ENCODE peak calls at places on chromosomes 13 and 19, in six cellular contexts. P is ovary, H is stomach, O is astrocyte, E is psoas muscle, K is left ventricle myocardium inferior. B is an unnamed sample.

GRCh38 chr13:48009298-48009697 is 8.2 kb upstream of the SUCLA2 start:
- DNase-seq in P (no peak), E (no peak), O (peak; percentile 66), H (no peak), K (no peak), B (no peak)

GRCh38 chr19:3142292-3142670 is 6.4 kb downstream of the GNA15 start:
- DNase-seq in E (no peak), P (no peak), K (no peak), H (no peak), O (peak; percentile 67), B (no peak)

GRCh38 chr13:99969934-99970760 is 1.4 kb downstream of the ZIC5 start:
- DNase-seq in H (no peak), K (no peak), E (no peak), O (no peak), P (no peak), B (no peak)

GRCh38 chr19:33339750-33340029 is 33.8 kb upstream of the CEBPG start:
- DNase-seq in E (no peak), K (no peak), H (no peak), P (no peak), O (no peak), B (no peak)

GRCh38 chr13:87810391-87810801 is 139.2 kb downstream of the SLITRK5 start:
- DNase-seq in H (no peak), O (no peak), E (no peak), P (no peak), K (no peak), B (no peak)

GRCh38 chr19:55370305-55370988 is at the start of gene IL11:
- DNase-seq in H (no peak), P (no peak), E (no peak), O (peak; percentile 57), K (no peak), B (no peak)

GRCh38 chr13:79765331-79765730 is 284.4 kb downstream of the NDFIP2 start:
- DNase-seq in O (no peak), P (no peak), E (no peak), K (no peak), H (no peak), B (no peak)

GRCh38 chr19:20423381-20424207 is 142.0 kb downstream of the ZNF737 start:
- DNase-seq in P (peak; percentile 42), K (peak; percentile 54), O (peak; percentile 59), E (peak; percentile 47), H (peak; percentile 56), B (peak; percentile 57)

GRCh38 chr13:114110091-114110829 is 22.2 kb downstream of the RASA3 start:
- DNase-seq in K (no peak), P (no peak), H (peak; percentile 47), O (no peak), E (peak; percentile 51), B (no peak)

GRCh38 chr19:1089891-1090290 is 5.3 kb downstream of the POLR2E start:
- DNase-seq in K (no peak), H (no peak), E (no peak), P (no peak), O (no peak), B (no peak)
- H3K36me3 ChIP-seq in K (peaks cover 54% of the 10 kb centered on the region), H (peaks cover 40% of the 10 kb centered on the region), E (peaks cover 3% of the 10 kb centered on the region), P (no peaks in the 10 kb centered on the region), O (peaks cover 2% of the 10 kb centered on the region), B (no peaks in the 10 kb centered on the region)

GRCh38 chr13:39524795-39525194 is 78.2 kb downstream of the LHFPL6 start:
- DNase-seq in O (no peak), P (no peak), H (no peak), E (no peak), K (no peak), B (no peak)

GRCh38 chr13:39526499-39526898 is 76.5 kb downstream of the LHFPL6 start:
- DNase-seq in H (no peak), P (no peak), K (no peak), O (no peak), E (no peak), B (no peak)

GRCh38 chr13:39527961-39528720 is 74.9 kb downstream of the LHFPL6 start:
- DNase-seq in P (no peak), E (peak; percentile 27), H (no peak), O (peak; percentile 95), K (no peak), B (no peak)

GRCh38 chr13:39530996-39531395 is 72.0 kb downstream of the LHFPL6 start:
- DNase-seq in P (no peak), H (no peak), O (no peak), E (no peak), K (no peak), B (no peak)

GRCh38 chr13:39527301-39527700 is 75.7 kb downstream of the LHFPL6 start:
- DNase-seq in H (no peak), O (no peak), K (no peak), E (no peak), P (no peak), B (no peak)
- H3K4me1 ChIP-seq in H (peaks cover 19% of the 10 kb centered on the region), O (peaks cover 28% of the 10 kb centered on the region), K (peaks cover 92% of the 10 kb centered on the region), E (no peaks in the 10 kb centered on the region), P (peaks cover 5% of the 10 kb centered on the region), B (peaks cover 84% of the 10 kb centered on the region)

GRCh38 chr19:678791-679388 is 2.7 kb downstream of the FSTL3 start:
- DNase-seq in P (no peak), O (no peak), E (no peak), K (no peak), H (no peak), B (no peak)
- H3K4me3 ChIP-seq in P (no peak overlapping the region), O (peak overlapping the region; percentile 56), E (peak overlapping the region; percentile 82), K (peak overlapping the region; percentile 90), H (peak overlapping the region; percentile 94), B (peak overlapping the region; percentile 68)

DNA sequence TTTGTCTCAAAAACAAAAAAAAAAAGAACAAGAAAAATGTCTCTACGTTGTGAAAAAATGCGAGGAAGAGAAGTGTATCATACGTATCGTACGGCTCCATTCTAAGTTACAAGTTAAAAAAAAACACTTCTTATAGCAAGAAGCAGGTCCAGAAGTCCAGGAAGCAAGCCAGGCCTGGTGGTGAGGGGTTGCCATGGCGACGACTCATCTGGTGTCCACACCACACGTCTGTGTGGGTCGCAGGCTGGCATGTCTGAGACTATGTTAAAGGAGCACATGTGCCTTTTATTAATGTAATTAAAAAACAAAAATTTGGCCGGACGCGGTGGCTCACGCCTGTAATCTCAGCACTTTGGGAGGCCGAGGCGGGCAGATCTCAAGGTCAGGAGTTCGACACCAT is 5.9 kb downstream of the MED16 start:
- DNase-seq in K (no peak), H (no peak), E (no peak), P (no peak), O (peak; percentile 64), B (no peak)
- H3K36me3 ChIP-seq in K (peaks cover 73% of the 10 kb centered on the region), H (peaks cover 44% of the 10 kb centered on the region), E (peaks cover 9% of the 10 kb centered on the region), P (no peaks in the 10 kb centered on the region), O (peaks cover 3% of the 10 kb centered on the region), B (peaks cover 74% of the 10 kb centered on the region)

DNA sequence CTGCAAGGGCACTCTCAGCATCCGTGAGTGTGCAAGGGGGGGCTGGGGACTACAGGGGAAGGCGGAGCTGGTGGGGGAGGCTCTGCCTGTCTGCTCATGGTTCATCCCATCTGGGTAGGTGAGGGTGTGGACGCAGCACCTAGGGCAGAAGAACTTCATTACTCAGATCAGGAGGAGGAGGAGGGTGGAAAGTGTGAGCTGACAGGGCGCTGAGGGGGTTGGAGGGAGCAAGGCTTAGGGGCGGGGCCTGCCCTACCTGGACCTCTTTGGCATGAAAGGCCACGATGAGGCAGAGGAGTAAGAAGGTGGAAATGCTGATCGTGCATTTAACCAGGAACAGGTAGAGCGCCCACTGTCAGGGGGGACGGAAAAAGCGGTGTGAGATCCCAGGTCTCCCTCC is 4.5 kb downstream of the KCNN4 start:
- DNase-seq in P (no peak), E (no peak), O (no peak), K (no peak), H (no peak), B (no peak)
- H3K4me1 ChIP-seq in P (peaks cover 8% of the 10 kb centered on the region), E (peaks cover 4% of the 10 kb centered on the region), O (peaks cover 35% of the 10 kb centered on the region), K (peaks cover 24% of the 10 kb centered on the region), H (peaks cover 79% of the 10 kb centered on the region), B (peaks cover 5% of the 10 kb centered on the region)

GRCh38 chr19:13963603-13964105 is 11.3 kb downstream of the DCAF15 start:
- DNase-seq in O (no peak), E (no peak), H (no peak), K (no peak), P (no peak), B (no peak)

GRCh38 chr19:13964776-13965175 is 12.5 kb downstream of the DCAF15 start:
- DNase-seq in K (no peak), P (no peak), O (peak; percentile 25), E (no peak), H (no peak), B (no peak)

GRCh38 chr19:13960863-13961784 is 8.8 kb downstream of the DCAF15 start:
- DNase-seq in O (no peak), E (no peak), K (no peak), P (no peak), H (no peak), B (no peak)

GRCh38 chr19:13961826-13962737 is 9.8 kb downstream of the DCAF15 start:
- DNase-seq in E (no peak), O (no peak), K (no peak), P (no peak), H (no peak), B (no peak)

DNA sequence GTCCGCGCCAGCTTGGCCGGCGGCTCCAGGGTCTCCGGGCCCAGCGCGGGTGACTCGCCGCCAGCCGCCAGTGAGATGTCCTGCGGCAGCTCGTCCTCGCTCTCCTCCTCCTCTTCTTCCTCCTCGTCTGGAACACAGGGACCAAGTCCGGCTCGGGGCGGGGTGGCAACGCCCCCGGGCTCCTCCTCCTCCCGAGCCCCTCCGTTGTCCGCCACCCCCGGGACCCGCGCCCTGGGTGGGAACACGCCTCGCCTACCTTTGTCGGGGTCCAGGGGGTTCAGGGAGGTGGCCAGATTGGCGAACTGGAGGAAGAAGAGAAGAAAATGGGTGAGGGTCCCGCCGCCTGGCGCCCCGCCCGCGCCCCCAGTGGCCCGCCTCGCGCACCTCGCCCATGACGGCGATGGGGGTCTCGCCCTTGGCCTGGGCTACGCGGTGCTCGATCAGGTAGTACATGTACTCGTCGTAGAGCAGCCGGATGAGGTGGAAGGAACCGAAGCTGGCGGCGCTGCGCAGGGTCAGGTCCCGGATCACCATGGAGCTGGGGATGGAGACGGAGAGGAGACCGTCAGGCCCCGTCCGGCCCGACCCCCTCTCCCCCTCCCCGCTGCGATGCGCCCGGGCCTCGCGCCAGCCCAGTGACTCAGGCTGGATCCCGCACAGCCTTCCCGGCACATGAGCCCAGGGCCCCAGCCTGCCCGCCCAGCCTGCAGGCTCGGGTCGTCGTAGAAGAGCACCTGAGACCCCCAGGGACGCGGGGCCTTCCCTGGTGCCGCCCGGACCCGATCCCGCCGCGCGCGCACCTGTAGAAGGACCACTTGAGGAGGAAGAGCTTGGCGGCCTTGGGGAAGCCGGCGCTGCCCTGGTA is 10.7 kb downstream of the DCAF15 start:
- DNase-seq in E (no peak), P (peak; percentile 44), K (no peak), O (peak; percentile 30), H (no peak), B (no peak)
- H3K4me3 ChIP-seq in E (no peak overlapping the region), P (peak overlapping the region; percentile 17), K (peak overlapping the region; percentile 24), O (no peak overlapping the region), H (peak overlapping the region; percentile 31), B (peak overlapping the region; percentile 8)

GRCh38 chr19:47100290-47100689 is 13.3 kb downstream of the ZC3H4 start:
- DNase-seq in H (no peak), K (no peak), E (no peak), O (no peak), P (no peak), B (no peak)
- H3K36me3 ChIP-seq in H (no peaks in the 10 kb centered on the region), K (no peaks in the 10 kb centered on the region), E (no peaks in the 10 kb centered on the region), O (no peaks in the 10 kb centered on the region), P (no peaks in the 10 kb centered on the region), B (no peaks in the 10 kb centered on the region)

B was measured in heart right ventricle.